ENCODE peak calls at places on chromosomes 4 and X, in eight cellular contexts. Q, H, I, N, A, P, F and B are unnamed samples.

GRCh38 chr4:153521995-153522799 is 56.0 kb downstream of the TMEM131L start:
- DNase-seq in Q (no peak), P (peak; percentile 89), A (no peak), I (peak; percentile 54), F (no peak), N (no peak), H (no peak), B (peak; percentile 37)

GRCh38 chrX:13092455-13092941 is 48.1 kb upstream of the FAM9C start:
- DNase-seq in A (no peak), I (peak; percentile 80), Q (no peak), H (no peak), P (peak; percentile 89), N (no peak), F (no peak), B (peak; percentile 84)

GRCh38 chr4:147029296-147029695 is 83.6 kb upstream of the TTC29 start:
- DNase-seq in I (no peak), P (no peak), Q (no peak), H (no peak), N (no peak), F (no peak), A (no peak), B (no peak)

GRCh38 chrX:40166582-40166981 is 68.8 kb upstream of the BCOR start:
- DNase-seq in P (no peak), N (peak; percentile 56), A (no peak), I (no peak), Q (no peak), F (peak; percentile 85), H (no peak), B (no peak)

GRCh38 chr4:5845035-5845905 is 47.6 kb downstream of the CRMP1 start:
- DNase-seq in N (no peak), Q (no peak), H (peak; percentile 77), I (no peak), A (no peak), F (peak; percentile 42), P (no peak), B (no peak)

GRCh38 chr4:186624951-186625350 is 69.6 kb upstream of the MTNR1A start:
- DNase-seq in A (no peak), H (no peak), F (no peak), I (no peak), P (no peak), N (peak; percentile 80), Q (no peak), B (no peak)

GRCh38 chr4:2266181-2266580 is 4.3 kb upstream of the MXD4 start:
- DNase-seq in P (no peak), I (no peak), N (peak; percentile 89), H (no peak), F (no peak), Q (no peak), A (no peak), B (no peak)

GRCh38 chr4:141352775-141353544 is 132.3 kb downstream of the ZNF330 start:
- DNase-seq in H (no peak), P (no peak), A (no peak), F (peak; percentile 60), I (no peak), N (peak; percentile 89), Q (no peak), B (no peak)

GRCh38 chr4:38114435-38114834 is 154.2 kb downstream of the PTTG2 start:
- DNase-seq in H (no peak), Q (no peak), P (no peak), N (no peak), I (no peak), F (no peak), A (no peak), B (no peak)

GRCh38 chr4:14915018-14915417 is 87.3 kb upstream of the CPEB2 start:
- DNase-seq in A (no peak), H (no peak), F (no peak), P (no peak), Q (no peak), N (no peak), I (no peak), B (no peak)

GRCh38 chr4:98540803-98541202 is 117.6 kb downstream of the TSPAN5 start:
- DNase-seq in F (no peak), Q (no peak), P (no peak), A (no peak), I (no peak), N (no peak), H (no peak), B (no peak)

GRCh38 chr4:94540476-94540875 is 88.7 kb downstream of the PDLIM5 start:
- DNase-seq in A (no peak), N (no peak), H (no peak), P (no peak), Q (no peak), I (no peak), F (no peak), B (no peak)

GRCh38 chr4:126761947-126762650 is 870.7 kb upstream of the INTU start:
- DNase-seq in H (no peak), A (no peak), I (no peak), N (no peak), Q (no peak), P (no peak), F (no peak), B (no peak)

GRCh38 chr4:15031993-15032660 is 29.8 kb downstream of the CPEB2 start:
- DNase-seq in F (no peak), H (no peak), N (peak; percentile 28), Q (no peak), A (no peak), I (no peak), P (no peak), B (no peak)

GRCh38 chrX:41384041-41384705 is 50.2 kb downstream of the DDX3X start:
- DNase-seq in H (peak; percentile 35), A (no peak), F (peak; percentile 71), N (peak; percentile 91), Q (no peak), P (peak; percentile 43), I (peak; percentile 39), B (no peak)

GRCh38 chr4:183261953-183262775 is 57.9 kb downstream of the CLDN22 start:
- DNase-seq in F (peak; percentile 87), N (peak; percentile 83), H (peak; percentile 80), Q (peak; percentile 57), I (peak; percentile 34), P (peak; percentile 83), A (peak; percentile 40), B (peak; percentile 54)

GRCh38 chr4:24260133-24260532 is 324.2 kb downstream of the DHX15 start:
- DNase-seq in F (peak; percentile 4), I (no peak), P (no peak), Q (no peak), A (no peak), H (no peak), N (no peak), B (no peak)

GRCh38 chr4:84971319-84971932 is 4.9 kb upstream of the WDFY3 start:
- DNase-seq in F (no peak), H (no peak), P (no peak), A (no peak), N (peak; percentile 77), I (no peak), Q (no peak), B (no peak)

GRCh38 chr4:74583066-74583700 is 138.2 kb downstream of the AREG start:
- DNase-seq in A (no peak), N (peak; percentile 10), H (no peak), I (no peak), F (no peak), Q (no peak), P (no peak), B (no peak)

GRCh38 chr4:153022233-153022632 is 86.1 kb downstream of the FHDC1 start:
- DNase-seq in N (no peak), A (no peak), P (no peak), F (peak; percentile 68), I (no peak), Q (no peak), H (no peak), B (no peak)

GRCh38 chr4:33060873-33061542 is 2340.8 kb downstream of the PCDH7 start:
- DNase-seq in N (peak; percentile 67), F (peak; percentile 85), Q (no peak), I (no peak), A (no peak), P (no peak), H (peak; percentile 31), B (no peak)

GRCh38 chr4:140308366-140309123 is 64.9 kb upstream of the SCOC start:
- DNase-seq in A (no peak), Q (no peak), H (peak; percentile 88), N (peak; percentile 80), F (no peak), I (no peak), P (no peak), B (no peak)

GRCh38 chrX:10086683-10087082 is 70.1 kb upstream of the CLCN4 start:
- DNase-seq in I (no peak), F (no peak), A (no peak), H (no peak), N (no peak), Q (no peak), P (no peak), B (no peak)

GRCh38 chr4:111334356-111334755 is 711.5 kb upstream of the PITX2 start:
- DNase-seq in I (no peak), Q (no peak), P (no peak), A (no peak), H (no peak), F (no peak), N (no peak), B (no peak)

GRCh38 chrX:118254611-118255010 is 91.3 kb upstream of the WDR44 start:
- DNase-seq in A (peak; percentile 7), H (peak; percentile 31), N (peak; percentile 61), I (no peak), F (peak; percentile 56), P (peak; percentile 56), Q (no peak), B (peak; percentile 21)

GRCh38 chr4:53713296-53713695 is 122.0 kb upstream of the LNX1 start:
- DNase-seq in Q (no peak), N (no peak), P (no peak), F (no peak), H (no peak), I (no peak), A (no peak), B (no peak)

GRCh38 chr4:71550220-71551190 is 211.7 kb downstream of the SLC4A4 start:
- DNase-seq in F (peak; percentile 60), I (no peak), P (no peak), H (no peak), A (no peak), N (peak; percentile 51), Q (no peak), B (no peak)

GRCh38 chr4:40307627-40308497 is 27.3 kb upstream of the CHRNA9 start:
- DNase-seq in N (no peak), P (peak; percentile 83), Q (no peak), H (no peak), I (peak; percentile 65), A (peak; percentile 71), F (no peak), B (peak; percentile 74)

GRCh38 chr4:122246551-122246950 is 94.4 kb downstream of the BLTP1 start:
- DNase-seq in I (no peak), Q (no peak), H (no peak), P (no peak), F (no peak), A (no peak), N (no peak), B (no peak)

GRCh38 chr4:187184513-187184912 is 460.9 kb upstream of the FAT1 start:
- DNase-seq in N (no peak), A (no peak), P (no peak), I (no peak), H (no peak), F (no peak), Q (no peak), B (no peak)

GRCh38 chr4:27048350-27049100 is 187.9 kb downstream of the STIM2 start:
- DNase-seq in N (peak; percentile 38), P (no peak), F (no peak), I (no peak), A (peak; percentile 48), H (no peak), Q (no peak), B (no peak)

GRCh38 chr4:95255396-95256107 is 293.2 kb downstream of the UNC5C start:
- DNase-seq in P (no peak), H (no peak), I (no peak), F (no peak), A (no peak), N (peak; percentile 78), Q (no peak), B (no peak)

GRCh38 chrX:9848718-9849481 is 62.7 kb downstream of the SHROOM2 start:
- DNase-seq in Q (no peak), H (no peak), F (no peak), P (no peak), I (no peak), N (no peak), A (no peak), B (no peak)

GRCh38 chr4:17058506-17058905 is 160.1 kb upstream of the LDB2 start:
- DNase-seq in H (no peak), F (no peak), Q (no peak), A (no peak), N (peak; percentile 63), I (no peak), P (no peak), B (no peak)